ENCODE peak calls at places on chromosome 6, in nine cellular contexts. G is left ventricle myocardium inferior, J is K562, H is right lobe of liver, R is cardiac muscle cell, K is AG04450, Y is GM23338, D is pancreas, I is colonic mucosa. X is an unnamed sample.
A peak's percentile ranks its signal among the peaks of the same experiment; 100 is the strongest.

GRCh38 chr6:109009761-109010612 is 84.7 kb downstream of the SESN1 start:
- DNase-seq in H (no peak), R (no peak), Y (no peak), G (no peak), D (no peak), K (no peak), I (no peak), J (no peak), X (no peak)

GRCh38 chr6:146358341-146359046 is 185.1 kb upstream of the RAB32 start:
- DNase-seq in G (no peak), R (peak; percentile 50), Y (no peak), D (no peak), H (no peak), J (no peak), K (no peak), I (no peak), X (no peak)

GRCh38 chr6:166441641-166442078 is 58.9 kb upstream of the MPC1 start:
- DNase-seq in K (no peak), D (no peak), Y (no peak), J (no peak), H (no peak), R (no peak), G (no peak), I (no peak), X (peak; percentile 48)

GRCh38 chr6:140897804-140898573 is 1234.7 kb upstream of the GJE1 start:
- DNase-seq in D (no peak), G (no peak), Y (no peak), K (no peak), H (no peak), I (no peak), J (peak; percentile 39), R (no peak), X (no peak)

GRCh38 chr6:111660531-111660930 is 54.9 kb upstream of the TRAF3IP2 start:
- DNase-seq in K (no peak), J (no peak), Y (no peak), R (no peak), I (no peak), D (no peak), G (no peak), H (no peak), X (no peak)

GRCh38 chr6:7135755-7136154 is 28.0 kb downstream of the RREB1 start:
- DNase-seq in J (no peak), G (no peak), Y (no peak), D (no peak), I (no peak), H (no peak), R (no peak), K (no peak), X (no peak)

GRCh38 chr6:169859401-169859977 is 108.1 kb downstream of the ERMARD start:
- DNase-seq in K (no peak), R (no peak), H (no peak), I (no peak), Y (no peak), D (no peak), G (no peak), J (no peak), X (no peak)

GRCh38 chr6:64737418-64737817 is 969.6 kb downstream of the EYS start:
- DNase-seq in J (no peak), G (no peak), I (no peak), D (no peak), H (no peak), Y (no peak), R (peak; percentile 79), K (no peak), X (no peak)

GRCh38 chr6:111950661-111951426 is 77.6 kb upstream of the FYN start:
- DNase-seq in D (no peak), K (no peak), G (peak; percentile 33), I (no peak), J (no peak), Y (no peak), R (peak; percentile 43), H (no peak), X (peak; percentile 55)

GRCh38 chr6:142682985-142683384 is 262.0 kb downstream of the HIVEP2 start:
- DNase-seq in J (no peak), I (no peak), H (no peak), Y (no peak), D (no peak), G (no peak), R (no peak), K (no peak), X (no peak)

GRCh38 chr6:165484178-165484889 is 174.9 kb upstream of the C6orf118 start:
- DNase-seq in I (no peak), D (no peak), G (no peak), K (no peak), R (no peak), Y (peak; percentile 41), J (no peak), H (no peak), X (no peak)

DNA sequence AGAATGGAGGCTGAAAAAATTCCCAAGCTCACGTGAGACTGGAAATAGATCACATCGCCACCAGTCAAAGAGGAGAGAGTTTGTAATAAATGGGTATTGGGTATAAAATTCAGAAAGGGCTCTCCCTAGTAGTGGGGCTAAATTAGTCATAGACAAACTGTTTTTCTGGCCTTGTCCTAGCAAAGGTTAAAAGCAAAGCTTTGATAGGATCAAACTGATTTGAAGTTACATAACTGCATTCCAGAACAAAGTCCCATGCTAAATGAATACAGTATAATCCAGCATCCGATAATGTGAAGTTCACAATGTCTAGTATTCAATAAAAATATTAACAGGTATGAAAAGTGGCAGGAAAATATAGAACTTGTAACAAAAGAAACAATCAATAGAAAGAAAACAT is 149.8 kb upstream of the ATXN1 start:
- DNase-seq in J (no peak), R (no peak), H (no peak), Y (no peak), K (no peak), D (no peak), I (no peak), G (no peak), X (no peak)
- H3K27ac ChIP-seq in J (no peak overlapping the region), R (no peak overlapping the region), H (no peak overlapping the region), Y (no peak overlapping the region), K (no peak overlapping the region), D (no peak overlapping the region), I (no peak overlapping the region), G (no peak overlapping the region), X (no peak overlapping the region)

DNA sequence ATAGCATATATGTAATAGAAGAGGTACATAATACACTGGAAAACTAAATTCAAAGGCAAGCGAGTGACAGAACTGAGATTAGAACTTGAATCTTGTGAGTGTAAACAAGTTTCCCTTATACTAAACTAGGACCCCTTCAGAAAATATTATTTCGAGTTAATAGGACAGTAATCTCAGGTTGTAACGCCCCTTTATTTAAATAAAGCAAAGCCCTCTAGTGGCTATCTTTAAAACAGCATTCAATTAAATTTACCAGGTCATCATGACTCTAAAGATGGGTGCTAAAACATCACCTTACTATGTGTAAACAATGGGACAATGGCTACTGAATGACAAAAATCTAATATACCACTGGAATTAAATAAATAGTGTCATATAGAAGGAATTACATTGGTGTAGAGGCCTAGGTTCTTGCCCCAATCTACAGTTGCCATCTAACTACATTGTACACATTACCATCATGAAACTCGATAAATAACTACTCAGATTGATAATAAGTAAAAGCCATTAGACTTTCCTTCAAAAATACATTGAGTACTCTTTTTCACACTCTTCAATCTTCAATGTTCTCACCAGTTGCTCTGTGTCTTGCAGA is 255.4 kb upstream of the IRAK1BP1 start:
- DNase-seq in Y (peak; percentile 77), K (no peak), J (peak; percentile 26), G (no peak), I (no peak), D (no peak), H (no peak), R (peak; percentile 44), X (no peak)
- TF ChIP-seq CTCF in Y (peak; percentile 30), K (peak; percentile 64), J (peak; percentile 29), G (peak; percentile 55), I (peak; percentile 66), D (no peak), H (peak; percentile 58), R (peak; percentile 64), X (no peak)

DNA sequence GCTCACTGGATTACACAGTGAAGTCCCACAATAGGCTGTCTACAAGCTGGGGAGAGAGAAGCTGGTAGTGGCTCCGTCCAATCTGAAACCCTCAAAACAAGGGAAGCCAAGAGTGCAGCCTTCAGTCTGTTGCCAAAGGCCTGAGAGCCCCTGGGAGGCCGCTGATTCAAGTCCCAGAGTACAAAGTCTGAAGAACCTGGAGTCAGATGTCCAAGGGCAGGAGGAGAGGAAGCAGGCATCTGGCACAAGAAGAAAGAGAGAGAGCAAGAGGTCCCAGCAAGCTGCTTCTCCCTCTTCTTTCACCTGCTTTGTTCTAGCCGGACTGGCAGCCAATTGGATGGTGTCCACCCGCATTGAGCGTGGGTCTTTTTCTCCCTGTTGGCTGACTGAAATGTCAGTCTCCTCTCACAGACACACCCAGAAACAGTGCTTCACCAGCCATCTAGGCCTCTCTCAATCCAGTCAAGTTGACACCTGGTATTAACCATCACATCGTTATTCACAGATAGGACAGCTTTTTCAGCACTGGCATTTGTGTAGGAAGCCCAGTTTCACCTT is 51.2 kb downstream of the CRYBG1 start:
- DNase-seq in Y (peak; percentile 39), R (no peak), H (no peak), D (peak; percentile 33), G (no peak), I (peak; percentile 58), J (peak; percentile 25), K (no peak), X (no peak)
- H3K27ac ChIP-seq in Y (no peak overlapping the region), R (no peak overlapping the region), H (no peak overlapping the region), D (peak overlapping the region; percentile 42), G (no peak overlapping the region), I (no peak overlapping the region), J (no peak overlapping the region), K (no peak overlapping the region), X (no peak overlapping the region)

GRCh38 chr6:106154326-106154725 is 68.2 kb downstream of the PRDM1 start:
- DNase-seq in J (peak; percentile 47), Y (peak; percentile 47), H (no peak), R (no peak), K (no peak), G (no peak), D (no peak), I (no peak), X (no peak)

GRCh38 chr6:106156863-106157262 is 70.7 kb downstream of the PRDM1 start:
- DNase-seq in Y (no peak), D (no peak), K (no peak), I (no peak), R (no peak), J (no peak), G (no peak), H (no peak), X (no peak)

GRCh38 chr6:106156413-106156812 is 70.3 kb downstream of the PRDM1 start:
- DNase-seq in D (no peak), K (no peak), H (no peak), Y (no peak), J (no peak), R (no peak), G (no peak), I (no peak), X (no peak)

GRCh38 chr6:106158816-106159215 is 72.7 kb downstream of the PRDM1 start:
- DNase-seq in H (no peak), I (no peak), Y (no peak), G (no peak), K (no peak), D (no peak), R (no peak), J (no peak), X (no peak)

DNA sequence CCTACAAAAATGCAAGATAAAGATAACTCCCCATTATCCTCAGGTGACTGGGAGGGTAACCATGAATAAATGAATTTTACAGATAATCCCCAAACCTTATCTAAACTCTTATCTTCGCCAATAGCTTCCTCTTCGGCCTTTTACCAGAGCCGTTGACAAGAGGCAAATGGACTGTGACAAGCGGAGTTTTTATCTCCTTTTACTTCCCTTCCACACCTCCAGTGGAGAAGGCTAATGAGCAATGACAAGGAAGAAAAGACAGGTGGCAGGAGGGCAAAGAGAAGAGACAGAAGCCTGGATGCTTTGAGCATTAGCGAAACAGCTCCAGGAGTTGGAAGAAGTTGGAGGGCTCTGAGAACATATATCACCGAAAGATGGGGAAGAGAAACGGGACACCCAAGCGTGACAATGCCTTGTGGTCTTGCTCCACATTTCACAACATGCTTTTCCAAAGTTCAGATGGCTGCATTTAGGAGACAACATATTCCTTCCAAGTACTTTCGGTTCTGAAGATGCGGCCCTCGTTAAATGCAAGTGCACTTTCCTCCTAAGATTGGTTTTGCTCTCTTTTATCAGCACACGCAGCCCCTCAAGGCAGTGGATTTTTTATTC is 69.2 kb downstream of the PRDM1 start:
- DNase-seq in Y (no peak), J (peak; percentile 31), D (no peak), G (no peak), K (no peak), H (no peak), R (no peak), I (no peak), X (no peak)
- TF ChIP-seq CTCF in Y (peak; percentile 38), J (peak; percentile 54), D (no peak), G (no peak), K (no peak), H (no peak), R (no peak), I (no peak), X (no peak)